ENCODE peak calls at places on chromosomes 12 and 14, in eight cellular contexts. T is amniotic stem cell; Z is foreskin fibroblast; N is NCI-H2081; V is stimulated activated CD4-positive, alpha-beta T cell treated with anti-CD3 and anti-CD28 coated beads, Interleukin-2, amount 100 ng/mL, for 48 hours; X is HuH-7.5; O is activated T-helper 1 cell treated with anti-CD3 and anti-CD28 coated beads, Interleukin-2, amount 50 U/mL, for 16 hours; C is effector memory CD4-positive, alpha-beta T cell. H is an unnamed sample.

GRCh38 chr12:27733052-27733656 is 22.5 kb downstream of the MRPS35 start:
- DNase-seq in T (no peak), Z (peak; percentile 68), N (peak; percentile 18), V (no peak), X (no peak), O (no peak), C (peak; percentile 8), H (no peak)

GRCh38 chr12:93908846-93909592 is 231.8 kb downstream of the CRADD start:
- DNase-seq in T (no peak), Z (peak; percentile 46), N (no peak), V (no peak), X (no peak), O (no peak), C (no peak), H (no peak)

GRCh38 chr12:76083761-76084276 is 666 bp downstream of the NAP1L1 start:
- DNase-seq in T (peak; percentile 53), Z (peak; percentile 86), N (peak; percentile 76), V (peak; percentile 72), X (peak; percentile 62), O (peak; percentile 72), C (peak; percentile 77), H (peak; percentile 78)

GRCh38 chr14:51248041-51248987 is 8.3 kb downstream of the TMX1 start:
- DNase-seq in T (no peak), Z (no peak), N (no peak), V (no peak), X (no peak), O (no peak), C (no peak), H (no peak)

GRCh38 chr12:98416845-98417244 is 98.5 kb upstream of the TMPO start:
- DNase-seq in T (no peak), Z (peak; percentile 28), N (no peak), V (no peak), X (no peak), O (no peak), C (no peak), H (no peak)

GRCh38 chr12:121804417-121805111 is 755 bp downstream of the SETD1B start:
- DNase-seq in T (no peak), Z (peak; percentile 64), N (no peak), V (peak; percentile 43), X (no peak), O (peak; percentile 44), C (no peak), H (peak; percentile 54)

GRCh38 chr14:100067971-100068959 is 3.0 kb downstream of the EVL start:
- DNase-seq in T (no peak), Z (peak; percentile 41), N (no peak), V (peak; percentile 76), X (no peak), O (peak; percentile 79), C (peak; percentile 88), H (peak; percentile 84)

GRCh38 chr14:74333909-74334308 is 14.4 kb upstream of the VRTN start:
- DNase-seq in T (peak; percentile 16), Z (peak; percentile 75), N (no peak), V (no peak), X (no peak), O (no peak), C (no peak), H (no peak)

GRCh38 chr12:96212456-96213375 is 18.5 kb downstream of the ELK3 start:
- DNase-seq in T (no peak), Z (no peak), N (no peak), V (no peak), X (no peak), O (no peak), C (no peak), H (no peak)

GRCh38 chr14:54881761-54882401 is 20.7 kb downstream of the GCH1 start:
- DNase-seq in T (no peak), Z (peak; percentile 61), N (no peak), V (no peak), X (no peak), O (no peak), C (no peak), H (no peak)

GRCh38 chr12:89051065-89051677 is 301.1 kb downstream of the DUSP6 start:
- DNase-seq in T (peak; percentile 47), Z (peak; percentile 84), N (peak; percentile 47), V (no peak), X (no peak), O (no peak), C (peak; percentile 0), H (no peak)

GRCh38 chr12:109678732-109679131 is 34.9 kb upstream of the FAM222A start:
- DNase-seq in T (no peak), Z (no peak), N (peak; percentile 46), V (no peak), X (no peak), O (no peak), C (no peak), H (no peak)

GRCh38 chr12:113097716-113098427 is 37.7 kb downstream of the RASAL1 start:
- DNase-seq in T (no peak), Z (peak; percentile 27), N (no peak), V (no peak), X (no peak), O (no peak), C (no peak), H (no peak)

GRCh38 chr12:111408116-111408440 is 2.4 kb downstream of the SH2B3 start:
- DNase-seq in T (no peak), Z (peak; percentile 37), N (no peak), V (no peak), X (no peak), O (no peak), C (no peak), H (no peak)

GRCh38 chr12:120353556-120354317 is 15.2 kb downstream of the MSI1 start:
- DNase-seq in T (no peak), Z (no peak), N (no peak), V (no peak), X (no peak), O (no peak), C (no peak), H (no peak)

GRCh38 chr14:92916201-92916600 is 6.7 kb upstream of the CHGA start:
- DNase-seq in T (no peak), Z (no peak), N (no peak), V (no peak), X (no peak), O (no peak), C (no peak), H (no peak)

GRCh38 chr14:53929871-53930685 is 26.5 kb downstream of the BMP4 start:
- DNase-seq in T (no peak), Z (peak; percentile 18), N (no peak), V (no peak), X (no peak), O (no peak), C (no peak), H (no peak)

GRCh38 chr12:47882796-47883546 is 21.8 kb downstream of the VDR start:
- DNase-seq in T (no peak), Z (no peak), N (no peak), V (no peak), X (no peak), O (no peak), C (no peak), H (no peak)

GRCh38 chr14:103545915-103546650 is 16.4 kb downstream of the BAG5 start:
- DNase-seq in T (no peak), Z (no peak), N (no peak), V (no peak), X (no peak), O (no peak), C (no peak), H (no peak)

GRCh38 chr12:64392221-64392620 is 1.7 kb upstream of the C12orf56 start:
- DNase-seq in T (no peak), Z (peak; percentile 71), N (no peak), V (no peak), X (peak; percentile 27), O (no peak), C (no peak), H (no peak)

GRCh38 chr12:113174461-113175384 is 10.6 kb downstream of the DDX54 start:
- DNase-seq in T (peak; percentile 13), Z (peak; percentile 84), N (peak; percentile 40), V (peak; percentile 84), X (peak; percentile 89), O (peak; percentile 64), C (peak; percentile 68), H (peak; percentile 65)

GRCh38 chr14:26056232-26056631 is 541.6 kb downstream of the NOVA1 start:
- DNase-seq in T (no peak), Z (no peak), N (peak; percentile 7), V (no peak), X (no peak), O (no peak), C (no peak), H (no peak)

GRCh38 chr14:104897286-104898194 is 27.1 kb upstream of the PLD4 start:
- DNase-seq in T (no peak), Z (no peak), N (no peak), V (no peak), X (no peak), O (no peak), C (no peak), H (no peak)

GRCh38 chr12:76055393-76055792 is 23.8 kb upstream of the PHLDA1 start:
- DNase-seq in T (no peak), Z (no peak), N (no peak), V (no peak), X (no peak), O (no peak), C (no peak), H (no peak)

GRCh38 chr12:132464820-132465219 is 25.1 kb upstream of the FBRSL1 start:
- DNase-seq in T (no peak), Z (no peak), N (no peak), V (no peak), X (no peak), O (no peak), C (no peak), H (no peak)

GRCh38 chr14:25537846-25538455 is 488.0 kb upstream of the STXBP6 start:
- DNase-seq in T (no peak), Z (no peak), N (peak; percentile 83), V (peak; percentile 0), X (peak; percentile 41), O (no peak), C (no peak), H (no peak)

GRCh38 chr12:108594-108993 is 42.0 kb downstream of the IQSEC3 start:
- DNase-seq in T (no peak), Z (peak; percentile 12), N (peak; percentile 23), V (no peak), X (no peak), O (no peak), C (no peak), H (no peak)

H was measured in activated T-helper 9 cell treated with anti-CD3 and anti-CD28 coated beads, Interleukin-2, amount 50 U/mL, for 16 hours.